ENCODE peak calls at places on chromosomes 12 and 14, in six cellular contexts. I, S, N, O, A and R are unnamed samples.
A peak's percentile ranks its signal among the peaks of the same experiment; 100 is the strongest.

GRCh38 chr12:122908915-122909314 is 13.0 kb upstream of the VPS37B start:
- DNase-seq in O (no peak), S (no peak), A (peak; percentile 72), N (no peak), I (no peak), R (no peak)

GRCh38 chr14:20904393-20905029 is 13.3 kb downstream of the RNASE3 start:
- DNase-seq in N (no peak), S (no peak), A (no peak), I (no peak), O (no peak), R (no peak)

GRCh38 chr14:76434220-76434619 is 58.3 kb downstream of the ESRRB start:
- DNase-seq in O (no peak), A (no peak), I (no peak), S (no peak), N (no peak), R (no peak)

GRCh38 chr12:25957898-25958253 is 606 bp upstream of the RASSF8 start:
- DNase-seq in S (no peak), N (peak; percentile 33), I (no peak), O (no peak), A (no peak), R (no peak)

GRCh38 chr14:24909523-24910302 is 140.2 kb downstream of the STXBP6 start:
- DNase-seq in I (no peak), N (no peak), A (no peak), O (no peak), S (no peak), R (no peak)

GRCh38 chr14:91416744-91417133 is 881 bp downstream of the CCDC88C start:
- DNase-seq in A (no peak), S (peak; percentile 82), I (no peak), N (no peak), O (peak; percentile 30), R (no peak)

GRCh38 chr12:119005832-119006360 is 24.6 kb downstream of the SRRM4 start:
- DNase-seq in A (no peak), I (no peak), N (no peak), O (no peak), S (no peak), R (no peak)

GRCh38 chr12:23008613-23009012 is 383.6 kb downstream of the ETNK1 start:
- DNase-seq in I (no peak), O (peak; percentile 20), S (no peak), A (no peak), N (no peak), R (no peak)

GRCh38 chr12:86376052-86376451 is 119.9 kb upstream of the MGAT4C start:
- DNase-seq in A (no peak), O (peak; percentile 29), S (no peak), N (no peak), I (no peak), R (no peak)

GRCh38 chr12:11861864-11862600 is 208.7 kb upstream of the BCL2L14 start:
- DNase-seq in I (no peak), A (no peak), O (no peak), S (no peak), N (no peak), R (no peak)

GRCh38 chr14:99191663-99192621 is 80.1 kb downstream of the BCL11B start:
- DNase-seq in I (no peak), N (no peak), A (peak; percentile 48), O (peak; percentile 69), S (peak; percentile 76), R (no peak)

GRCh38 chr12:113030875-113031525 is 25.5 kb upstream of the DTX1 start:
- DNase-seq in O (no peak), A (no peak), I (no peak), N (no peak), S (no peak), R (no peak)

GRCh38 chr12:24979286-24979685 is 30.4 kb upstream of the BCAT1 start:
- DNase-seq in A (no peak), S (no peak), I (no peak), N (no peak), O (no peak), R (no peak)

GRCh38 chr12:30725739-30726138 is 29.0 kb downstream of the CAPRIN2 start:
- DNase-seq in I (no peak), A (no peak), O (no peak), N (no peak), S (no peak), R (no peak)

GRCh38 chr12:55874465-55874864 is 31.7 kb upstream of the MMP19 start:
- DNase-seq in N (no peak), I (no peak), O (no peak), A (no peak), S (no peak), R (no peak)

GRCh38 chr14:64203366-64204006 is 90.7 kb downstream of the ESR2 start:
- DNase-seq in A (no peak), N (no peak), O (no peak), I (no peak), S (no peak), R (no peak)

GRCh38 chr12:13386269-13387039 is 189.9 kb downstream of the EMP1 start:
- DNase-seq in N (no peak), I (no peak), A (no peak), S (no peak), O (no peak), R (no peak)

GRCh38 chr14:67188326-67188725 is 914 bp upstream of the GARIN2 start:
- DNase-seq in S (no peak), O (no peak), N (no peak), A (no peak), I (no peak), R (no peak)

GRCh38 chr12:15044461-15044860 is 71.6 kb downstream of the PDE6H start:
- DNase-seq in O (no peak), S (no peak), N (no peak), I (no peak), A (no peak), R (no peak)

GRCh38 chr14:97213720-97214119 is 416.5 kb downstream of the VRK1 start:
- DNase-seq in I (no peak), S (no peak), O (no peak), N (no peak), A (no peak), R (no peak)

GRCh38 chr12:8912910-8913309 is 1.4 kb upstream of the PHC1 start:
- DNase-seq in A (no peak), S (no peak), N (no peak), I (no peak), O (no peak), R (no peak)

GRCh38 chr14:52527052-52527451 is 25.3 kb downstream of the TXNDC16 start:
- DNase-seq in I (no peak), S (no peak), A (no peak), N (no peak), O (no peak), R (no peak)

GRCh38 chr12:128644664-128645296 is 179.0 kb downstream of the SLC15A4 start:
- DNase-seq in S (no peak), N (no peak), A (peak; percentile 84), I (peak; percentile 43), O (no peak), R (no peak)

GRCh38 chr14:92516966-92517350 is 3.4 kb downstream of the RIN3 start:
- DNase-seq in I (no peak), A (no peak), O (no peak), N (no peak), S (no peak), R (no peak)

GRCh38 chr12:91952916-91953315 is 192.7 kb downstream of the BTG1 start:
- DNase-seq in N (no peak), I (no peak), S (no peak), A (no peak), O (no peak), R (no peak)

DNA sequence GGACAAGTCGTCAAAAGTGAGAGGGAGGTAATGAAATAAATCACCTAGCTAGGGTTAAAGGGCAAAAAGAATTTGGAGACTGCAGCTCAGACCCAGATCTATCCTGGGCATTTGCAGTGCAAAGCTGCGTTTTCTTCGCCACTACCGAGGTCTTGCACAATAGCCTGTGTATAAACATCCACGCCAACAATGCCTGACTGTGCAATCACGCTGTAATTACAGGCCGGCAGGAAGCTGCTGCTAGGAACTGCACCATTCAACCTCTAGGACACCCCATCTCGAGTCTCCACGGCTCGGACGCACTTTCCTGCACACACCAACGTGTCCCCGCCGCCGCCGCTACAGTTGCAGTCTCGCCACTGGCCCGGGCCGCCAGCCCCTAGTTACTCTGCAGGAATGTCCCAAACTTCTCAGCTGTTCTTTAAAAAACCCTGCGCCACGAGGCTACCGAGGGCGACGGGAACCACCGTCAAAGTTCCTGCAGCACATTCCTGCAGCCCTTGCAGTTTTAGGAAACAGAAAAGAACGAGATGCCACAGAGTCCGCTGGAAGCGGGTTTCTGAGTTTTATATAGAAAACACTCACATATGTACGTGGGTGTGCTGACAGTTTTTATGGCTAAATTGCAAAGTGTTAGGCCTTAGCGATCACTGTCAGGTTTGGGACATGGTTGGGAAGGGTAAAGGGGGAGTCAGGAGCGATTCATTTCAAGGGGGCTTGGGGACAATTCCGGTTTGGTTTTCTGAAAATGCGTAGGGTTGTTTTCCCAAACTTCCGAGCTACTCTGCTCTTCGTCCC is 65.6 kb upstream of the PTGR2 start:
- DNase-seq in S (peak; percentile 91), O (peak; percentile 66), N (peak; percentile 80), A (peak; percentile 84), I (peak; percentile 45), R (peak; percentile 91)
- H3K27ac ChIP-seq in S (peak overlapping the region; percentile 94), O (peak overlapping the region; percentile 97), N (peak overlapping the region; percentile 98), A (peak overlapping the region; percentile 99), I (peak overlapping the region; percentile 96), R (peak overlapping the region; percentile 91)

DNA sequence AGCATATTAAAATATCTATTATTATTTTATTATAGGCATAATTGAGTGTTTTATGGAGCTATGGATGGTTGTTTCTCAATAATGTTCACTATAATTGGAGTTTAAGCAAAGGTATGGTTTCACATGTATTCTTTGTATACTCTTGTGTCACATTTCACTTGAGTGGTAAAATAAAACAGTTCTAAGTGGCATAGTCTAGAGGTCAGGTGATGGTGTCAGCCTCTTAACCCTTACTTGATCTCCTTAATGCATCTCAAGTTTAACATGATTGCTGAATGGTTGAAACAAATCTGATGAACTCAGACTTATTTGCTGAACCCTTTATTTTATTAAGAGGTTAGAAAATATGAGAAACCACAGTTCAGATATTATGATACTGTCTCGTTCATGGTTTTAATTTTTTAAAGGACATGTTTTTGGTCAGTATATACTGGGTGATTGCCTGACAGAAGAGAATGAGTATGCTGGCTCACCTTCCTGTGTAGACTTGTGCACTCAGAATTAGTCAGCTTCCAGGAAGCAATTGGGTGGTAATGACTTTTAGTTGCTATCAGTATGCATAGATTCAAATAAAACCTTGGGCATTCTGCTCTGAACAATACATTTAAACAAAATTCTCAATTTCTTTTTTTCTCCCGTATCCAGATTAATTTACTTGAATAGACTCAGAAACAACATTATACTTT is 464.6 kb downstream of the PCNX1 start:
- DNase-seq in S (no peak), N (no peak), A (no peak), O (no peak), I (no peak), R (no peak)
- H3K27ac ChIP-seq in S (no peak overlapping the region), N (no peak overlapping the region), A (no peak overlapping the region), O (no peak overlapping the region), I (peak overlapping the region; percentile 66), R (peak overlapping the region; percentile 100)

GRCh38 chr12:94722664-94723063 is 72.3 kb upstream of the TMCC3 start:
- DNase-seq in S (no peak), N (no peak), A (no peak), O (no peak), I (no peak), R (no peak)
- H3K27ac ChIP-seq in S (no peak overlapping the region), N (no peak overlapping the region), A (no peak overlapping the region), O (no peak overlapping the region), I (no peak overlapping the region), R (no peak overlapping the region)

DNA sequence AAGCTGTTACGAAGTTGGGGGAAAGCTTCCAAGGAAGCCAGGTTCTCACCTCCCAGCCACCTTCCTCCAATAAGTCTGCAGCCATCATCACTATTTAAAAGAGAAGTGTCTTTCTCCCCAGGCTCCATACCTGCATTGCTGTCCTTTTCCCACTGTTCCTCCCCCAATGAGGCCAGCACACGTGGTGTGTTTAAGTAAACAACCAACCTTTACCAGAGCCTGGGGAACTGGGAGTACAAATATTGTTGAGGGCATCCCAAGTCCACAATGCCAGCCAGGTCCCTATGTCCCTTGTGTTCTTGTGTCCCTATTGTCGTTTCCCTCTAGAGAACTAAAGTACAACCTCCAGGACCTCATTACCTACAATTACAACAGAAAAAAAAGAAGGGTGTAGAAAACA is 49.2 kb upstream of the PNMA1 start:
- DNase-seq in N (peak; percentile 0), S (no peak), A (peak; percentile 19), O (no peak), I (no peak), R (no peak)
- H3K27ac ChIP-seq in N (peak overlapping the region; percentile 96), S (no peak overlapping the region), A (no peak overlapping the region), O (peak overlapping the region; percentile 77), I (no peak overlapping the region), R (no peak overlapping the region)